ENCODE peak calls at places on chromosomes 3 and 15, in eight cellular contexts. M, N, B, C, U, W, G and H are unnamed samples.

GRCh38 chr3:156762631-156763185 is 63.4 kb upstream of the LEKR1 start:
- DNase-seq in M (peak; percentile 93), N (peak; percentile 99), B (no peak), C (no peak), U (no peak), W (no peak), G (no peak), H (no peak)

GRCh38 chr3:128863560-128863959 is 15.9 kb upstream of the ACAD9 start:
- DNase-seq in M (no peak), N (no peak), B (no peak), C (no peak), U (no peak), W (no peak), G (no peak), H (no peak)

GRCh38 chr15:62977952-62978811 is 64.4 kb upstream of the TPM1 start:
- DNase-seq in M (peak; percentile 55), N (peak; percentile 48), B (no peak), C (no peak), U (no peak), W (peak; percentile 42), G (no peak), H (no peak)

GRCh38 chr3:69462826-69463100 is 76.9 kb upstream of the FRMD4B start:
- DNase-seq in M (no peak), N (peak; percentile 29), B (no peak), C (no peak), U (no peak), W (no peak), G (no peak), H (no peak)

GRCh38 chr15:48702569-48703239 is 57.2 kb upstream of the FBN1 start:
- DNase-seq in M (no peak), N (no peak), B (no peak), C (no peak), U (no peak), W (no peak), G (no peak), H (no peak)

GRCh38 chr3:34387831-34388564 is 589.6 kb downstream of the PDCD6IP start:
- DNase-seq in M (no peak), N (no peak), B (peak; percentile 7), C (no peak), U (no peak), W (no peak), G (no peak), H (no peak)

GRCh38 chr15:61227269-61228024 is 1.7 kb downstream of the RORA start:
- DNase-seq in M (peak; percentile 62), N (peak; percentile 65), B (peak; percentile 70), C (peak; percentile 51), U (peak; percentile 34), W (no peak), G (no peak), H (peak; percentile 36)

GRCh38 chr3:46998852-46999515 is 19.5 kb downstream of the NBEAL2 start:
- DNase-seq in M (no peak), N (no peak), B (no peak), C (no peak), U (no peak), W (peak; percentile 13), G (no peak), H (no peak)

GRCh38 chr3:71168961-71169411 is 414.5 kb downstream of the FOXP1 start:
- DNase-seq in M (no peak), N (peak; percentile 49), B (peak; percentile 28), C (no peak), U (no peak), W (no peak), G (no peak), H (peak; percentile 10)

GRCh38 chr3:172159962-172160538 is 120.7 kb downstream of the FNDC3B start:
- DNase-seq in M (no peak), N (peak; percentile 58), B (no peak), C (no peak), U (no peak), W (peak; percentile 75), G (no peak), H (no peak)

GRCh38 chr15:40847225-40847961 is 3.5 kb downstream of the SPINT1 start:
- DNase-seq in M (no peak), N (no peak), B (peak; percentile 69), C (peak; percentile 4), U (peak; percentile 45), W (peak; percentile 56), G (peak; percentile 41), H (peak; percentile 47)

GRCh38 chr3:43017038-43017437 is 37.9 kb downstream of the GASK1A start:
- DNase-seq in M (no peak), N (no peak), B (no peak), C (no peak), U (no peak), W (no peak), G (no peak), H (no peak)

GRCh38 chr3:135034291-135034768 is 239.3 kb downstream of the EPHB1 start:
- DNase-seq in M (no peak), N (no peak), B (peak; percentile 67), C (peak; percentile 79), U (no peak), W (no peak), G (no peak), H (peak; percentile 39)

GRCh38 chr3:152109038-152109437 is 159.7 kb upstream of the MBNL1 start:
- DNase-seq in M (no peak), N (no peak), B (no peak), C (no peak), U (no peak), W (no peak), G (no peak), H (no peak)

GRCh38 chr15:40894689-40895308 is 549 bp downstream of the VPS18 start:
- DNase-seq in M (peak; percentile 70), N (peak; percentile 80), B (peak; percentile 61), C (peak; percentile 33), U (peak; percentile 67), W (peak; percentile 60), G (peak; percentile 58), H (peak; percentile 55)

GRCh38 chr3:154247806-154248480 is 76.3 kb downstream of the DHX36 start:
- DNase-seq in M (no peak), N (no peak), B (no peak), C (peak; percentile 3), U (no peak), W (no peak), G (no peak), H (no peak)

GRCh38 chr15:77907824-77908751 is 169.4 kb downstream of the TBC1D2B start:
- DNase-seq in M (no peak), N (peak; percentile 33), B (no peak), C (peak; percentile 23), U (peak; percentile 77), W (no peak), G (peak; percentile 53), H (no peak)

GRCh38 chr3:12447075-12447474 is 37.2 kb upstream of the TSEN2 start:
- DNase-seq in M (no peak), N (no peak), B (no peak), C (no peak), U (no peak), W (no peak), G (no peak), H (no peak)

GRCh38 chr15:33860749-33861148 is 107.5 kb upstream of the CHRM5 start:
- DNase-seq in M (peak; percentile 53), N (peak; percentile 47), B (no peak), C (no peak), U (no peak), W (no peak), G (no peak), H (no peak)

GRCh38 chr15:58147151-58147550 is 9.0 kb downstream of the AQP9 start:
- DNase-seq in M (peak; percentile 52), N (peak; percentile 73), B (peak; percentile 25), C (no peak), U (no peak), W (no peak), G (no peak), H (no peak)

GRCh38 chr15:93333826-93334225 is 244.8 kb upstream of the RGMA start:
- DNase-seq in M (no peak), N (no peak), B (peak; percentile 11), C (no peak), U (peak; percentile 5), W (no peak), G (no peak), H (no peak)

GRCh38 chr15:99264125-99264524 is 12.8 kb downstream of the LRRC28 start:
- DNase-seq in M (no peak), N (no peak), B (no peak), C (no peak), U (no peak), W (no peak), G (no peak), H (no peak)

GRCh38 chr15:79944625-79945024 is 26.4 kb downstream of the BCL2A1 start:
- DNase-seq in M (no peak), N (no peak), B (no peak), C (no peak), U (no peak), W (no peak), G (no peak), H (no peak)

GRCh38 chr3:112593258-112593657 is 31.4 kb downstream of the SLC35A5 start:
- DNase-seq in M (no peak), N (no peak), B (no peak), C (no peak), U (no peak), W (no peak), G (no peak), H (no peak)

GRCh38 chr15:65087411-65087810 is 10.9 kb downstream of the KBTBD13 start:
- DNase-seq in M (no peak), N (no peak), B (no peak), C (no peak), U (no peak), W (no peak), G (no peak), H (no peak)

GRCh38 chr15:66815322-66815721 is 113.3 kb downstream of the SMAD6 start:
- DNase-seq in M (peak; percentile 92), N (peak; percentile 95), B (no peak), C (no peak), U (no peak), W (no peak), G (no peak), H (no peak)

GRCh38 chr3:13141991-13142412 is 68.8 kb upstream of the IQSEC1 start:
- DNase-seq in M (no peak), N (peak; percentile 19), B (peak; percentile 90), C (no peak), U (peak; percentile 56), W (no peak), G (no peak), H (no peak)

GRCh38 chr3:194301730-194302129 is 49.4 kb downstream of the CPN2 start:
- DNase-seq in M (no peak), N (no peak), B (no peak), C (no peak), U (no peak), W (peak; percentile 7), G (no peak), H (no peak)

GRCh38 chr3:148697311-148698189 is at the start of gene AGTR1:
- DNase-seq in M (peak; percentile 34), N (peak; percentile 60), B (peak; percentile 81), C (peak; percentile 12), U (peak; percentile 58), W (peak; percentile 62), G (no peak), H (no peak)

GRCh38 chr3:12229896-12230295 is 59.0 kb upstream of the PPARG start:
- DNase-seq in M (no peak), N (no peak), B (no peak), C (no peak), U (no peak), W (no peak), G (no peak), H (no peak)

GRCh38 chr3:45224824-45225464 is 1.1 kb downstream of the TMEM158 start:
- DNase-seq in M (peak; percentile 63), N (peak; percentile 71), B (peak; percentile 82), C (peak; percentile 45), U (peak; percentile 86), W (peak; percentile 80), G (peak; percentile 10), H (peak; percentile 31)

GRCh38 chr15:51424780-51425179 is 83.3 kb downstream of the GLDN start:
- DNase-seq in M (no peak), N (no peak), B (no peak), C (no peak), U (no peak), W (no peak), G (no peak), H (no peak)

GRCh38 chr3:117939628-117940027 is 1095.0 kb downstream of the IGSF11 start:
- DNase-seq in M (no peak), N (no peak), B (no peak), C (no peak), U (no peak), W (no peak), G (no peak), H (no peak)